ENCODE peak calls at places on chromosomes 2 and 18, in seven cellular contexts. R, H, Q, U, G, K and V are unnamed samples.

GRCh38 chr2:8389373-8390108 is 292.3 kb upstream of the ID2 start:
- DNase-seq in R (no peak), H (no peak), Q (no peak), U (no peak), G (no peak), K (no peak), V (no peak)

GRCh38 chr2:191352536-191352935 is 107.3 kb downstream of the MYO1B start:
- DNase-seq in R (no peak), H (no peak), Q (no peak), U (no peak), G (no peak), K (no peak), V (peak)

GRCh38 chr2:162244559-162245031 is 1.4 kb upstream of the FAP start:
- DNase-seq in R (no peak), H (no peak), Q (no peak), U (no peak), G (no peak), K (no peak), V (peak)

GRCh38 chr2:228768818-228769217 is 502.3 kb downstream of the PID1 start:
- DNase-seq in R (no peak), H (no peak), Q (no peak), U (no peak), G (no peak), K (no peak), V (peak)

GRCh38 chr2:229627728-229628127 is 86.6 kb downstream of the DNER start:
- DNase-seq in R (no peak), H (no peak), Q (no peak), U (no peak), G (no peak), K (no peak), V (no peak)

GRCh38 chr2:111702119-111702808 is 181.7 kb downstream of the ANAPC1 start:
- DNase-seq in R (peak), H (no peak), Q (no peak), U (peak), G (peak), K (no peak), V (peak)

GRCh38 chr2:18976112-18976961 is 382.1 kb downstream of the OSR1 start:
- DNase-seq in R (no peak), H (no peak), Q (no peak), U (no peak), G (no peak), K (no peak), V (no peak)

GRCh38 chr2:172021074-172021931 is 21.6 kb downstream of the METAP1D start:
- DNase-seq in R (peak), H (no peak), Q (no peak), U (no peak), G (no peak), K (no peak), V (no peak)

GRCh38 chr2:237434916-237435315 is 21.0 kb upstream of the COL6A3 start:
- DNase-seq in R (no peak), H (no peak), Q (no peak), U (no peak), G (no peak), K (no peak), V (no peak)

GRCh38 chr2:186887107-186888090 is 38.4 kb upstream of the ZSWIM2 start:
- DNase-seq in R (peak), H (no peak), Q (peak), U (no peak), G (no peak), K (no peak), V (no peak)

GRCh38 chr2:186884585-186884984 is 35.6 kb upstream of the ZSWIM2 start:
- DNase-seq in R (no peak), H (no peak), Q (no peak), U (no peak), G (no peak), K (no peak), V (no peak)

GRCh38 chr2:186882511-186883071 is 33.6 kb upstream of the ZSWIM2 start:
- DNase-seq in R (no peak), H (no peak), Q (no peak), U (no peak), G (no peak), K (no peak), V (no peak)

GRCh38 chr2:186881644-186882043 is 32.7 kb upstream of the ZSWIM2 start:
- DNase-seq in R (no peak), H (no peak), Q (no peak), U (no peak), G (no peak), K (no peak), V (no peak)

DNA sequence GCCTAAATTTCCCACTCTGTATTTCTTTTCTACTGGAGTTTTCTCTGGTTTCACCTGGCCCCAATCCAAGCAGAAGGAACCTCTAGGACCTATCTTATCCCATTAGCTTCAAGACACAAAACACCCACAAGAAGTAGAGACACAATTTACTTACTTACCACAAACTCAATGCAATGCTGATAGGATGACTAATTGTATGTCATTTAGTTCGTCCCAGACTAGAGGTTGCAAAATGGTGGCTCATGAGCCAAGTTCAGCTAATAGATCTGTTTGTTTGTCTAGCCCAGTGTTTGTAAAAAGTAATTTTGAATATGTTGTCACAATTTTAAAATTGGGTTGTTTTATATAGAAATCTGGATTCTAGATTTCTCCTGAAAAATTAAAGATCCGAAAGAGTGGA is 34.7 kb upstream of the ZSWIM2 start:
- DNase-seq in R (no peak), H (no peak), Q (no peak), U (no peak), G (no peak), K (no peak), V (no peak)
- TF ChIP-seq POLR2A in R (no peak), H (no peak), Q (no peak), U (no peak), G (no peak), K (no peak), V (no peak)

GRCh38 chr2:84904151-84904550 is 1.3 kb upstream of the TMSB10 start:
- DNase-seq in R (no peak), H (no peak), Q (no peak), U (no peak), G (no peak), K (no peak), V (no peak)

GRCh38 chr2:84906108-84906899 is 848 bp downstream of the TMSB10 start:
- DNase-seq in R (peak), H (no peak), Q (no peak), U (no peak), G (peak), K (no peak), V (no peak)

GRCh38 chr2:84905181-84906107 is at the start of gene TMSB10:
- DNase-seq in R (peak), H (no peak), Q (no peak), U (peak), G (peak), K (peak), V (peak)

GRCh38 chr2:84902526-84902925 is 2.9 kb upstream of the TMSB10 start:
- DNase-seq in R (no peak), H (no peak), Q (no peak), U (no peak), G (no peak), K (no peak), V (no peak)

GRCh38 chr2:84904717-84905174 is 710 bp upstream of the TMSB10 start:
- DNase-seq in R (peak), H (no peak), Q (no peak), U (no peak), G (peak), K (peak), V (no peak)
- TF ChIP-seq POLR2A in R (peak), H (peak), Q (no peak), U (no peak), G (no peak), K (peak), V (peak)

DNA sequence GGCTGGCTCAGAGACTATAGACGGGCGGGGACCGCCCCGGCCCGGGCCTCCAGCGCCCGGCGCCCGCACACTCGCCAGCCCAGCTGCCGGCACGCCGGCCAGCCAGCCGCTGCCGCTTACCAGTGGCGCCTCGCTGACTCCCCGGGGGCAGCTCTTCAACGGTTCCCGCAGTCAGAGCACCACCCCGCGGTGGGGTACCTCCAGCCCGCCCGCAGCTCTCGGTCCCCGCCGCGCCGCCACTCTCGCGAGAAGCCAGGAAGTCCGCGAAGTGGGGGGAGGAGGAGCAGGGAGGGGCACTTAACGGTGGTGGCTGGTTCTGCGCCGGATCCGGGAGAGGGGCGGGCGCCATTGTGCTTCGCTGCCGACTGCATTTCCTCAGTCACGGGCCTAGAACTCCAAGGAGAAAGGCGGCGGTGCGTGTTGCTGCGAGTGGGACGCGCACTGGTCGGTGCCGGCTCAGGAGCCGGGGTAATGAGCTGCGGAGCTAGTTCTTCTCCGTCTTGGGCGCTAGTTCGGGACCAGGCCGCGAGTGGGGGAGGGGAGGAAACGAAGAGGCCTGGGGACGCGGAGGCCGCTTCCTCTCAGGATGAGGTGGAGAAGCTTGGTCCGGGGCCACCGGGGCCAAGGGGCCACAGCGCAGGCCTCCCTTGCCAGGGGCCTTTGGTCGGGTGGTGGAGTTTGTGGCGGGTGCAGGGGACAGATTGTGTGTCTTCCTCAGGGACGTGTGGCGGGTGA is at the start of gene MARCHF7:
- DNase-seq in R (peak), H (no peak), Q (peak), U (peak), G (peak), K (peak), V (peak)
- TF ChIP-seq POLR2A in R (peak), H (peak), Q (peak), U (peak), G (peak), K (peak), V (peak)

GRCh38 chr2:176105078-176105726 is 1.9 kb upstream of the HOXD11 start:
- DNase-seq in R (no peak), H (no peak), Q (no peak), U (no peak), G (no peak), K (no peak), V (peak)

GRCh38 chr2:176105727-176106635 is 1.1 kb upstream of the HOXD11 start:
- DNase-seq in R (no peak), H (no peak), Q (no peak), U (no peak), G (no peak), K (no peak), V (no peak)

GRCh38 chr2:176107731-176108181 is 676 bp downstream of the HOXD11 start:
- DNase-seq in R (no peak), H (no peak), Q (no peak), U (no peak), G (no peak), K (peak), V (no peak)

GRCh38 chr2:176104338-176105077 is 2.6 kb upstream of the HOXD11 start:
- DNase-seq in R (no peak), H (no peak), Q (no peak), U (no peak), G (peak), K (no peak), V (peak)

DNA sequence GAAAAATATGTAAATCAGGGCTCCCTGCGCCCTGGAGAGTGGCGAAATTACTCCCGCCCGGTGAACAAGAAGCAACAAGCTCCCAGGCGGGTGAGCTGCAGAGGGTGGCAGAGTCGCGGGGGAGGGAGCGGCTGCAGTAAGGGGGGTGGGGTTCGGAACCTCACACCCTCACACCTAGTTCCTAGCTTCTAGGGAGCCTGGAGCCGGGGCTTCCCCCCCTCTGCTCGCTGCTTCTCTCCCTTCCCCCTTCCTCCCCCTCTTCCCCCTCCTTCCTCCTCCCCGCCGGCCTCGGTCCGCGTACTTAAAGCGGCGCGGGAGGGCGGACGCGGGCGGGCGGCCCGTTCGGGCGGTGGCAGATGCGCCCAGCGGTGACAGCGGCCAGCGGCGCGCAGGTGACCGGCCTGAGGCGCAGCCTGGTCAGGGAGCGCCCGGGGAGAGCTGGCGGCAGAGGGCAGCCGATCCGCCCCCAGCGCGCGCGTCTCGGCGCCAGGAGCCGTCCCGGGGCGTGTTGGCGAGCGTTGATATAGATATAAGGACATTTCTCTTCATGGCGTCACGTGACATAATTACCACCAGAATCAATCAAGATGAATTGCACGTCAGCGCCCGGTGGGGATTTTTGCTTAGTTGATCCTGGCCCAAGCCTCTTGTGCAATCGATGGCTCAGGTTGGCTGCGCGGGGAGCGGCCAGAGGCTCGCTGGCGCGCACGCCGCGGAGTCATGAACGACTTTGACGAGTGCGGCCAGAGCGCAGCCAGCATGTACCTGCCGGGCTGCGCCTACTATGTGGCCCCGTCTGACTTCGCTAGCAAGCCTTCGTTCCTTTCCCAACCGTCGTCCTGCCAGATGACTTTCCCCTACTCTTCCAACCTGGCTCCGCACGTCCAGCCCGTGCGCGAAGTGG is at the start of gene HOXD11:
- DNase-seq in R (peak), H (no peak), Q (no peak), U (no peak), G (no peak), K (peak), V (peak)
- TF ChIP-seq POLR2A in R (no peak), H (no peak), Q (no peak), U (no peak), G (no peak), K (peak), V (no peak)

GRCh38 chr2:240588006-240588655 is 1.6 kb downstream of the CAPN10 start:
- DNase-seq in R (peak), H (no peak), Q (no peak), U (no peak), G (no peak), K (no peak), V (no peak)

GRCh38 chr2:240586198-240586918 is at the start of gene CAPN10:
- DNase-seq in R (peak), H (no peak), Q (peak), U (peak), G (peak), K (peak), V (peak)

GRCh38 chr2:240588669-240589068 is 2.1 kb downstream of the CAPN10 start:
- DNase-seq in R (no peak), H (no peak), Q (no peak), U (no peak), G (no peak), K (no peak), V (no peak)

GRCh38 chr2:240585681-240586197 is 795 bp upstream of the CAPN10 start:
- DNase-seq in R (no peak), H (no peak), Q (no peak), U (no peak), G (no peak), K (no peak), V (no peak)

GRCh38 chr2:240586919-240587800 is 626 bp downstream of the CAPN10 start:
- DNase-seq in R (peak), H (no peak), Q (no peak), U (no peak), G (no peak), K (no peak), V (peak)
- TF ChIP-seq POLR2A in R (no peak), H (no peak), Q (peak), U (no peak), G (no peak), K (no peak), V (no peak)

DNA sequence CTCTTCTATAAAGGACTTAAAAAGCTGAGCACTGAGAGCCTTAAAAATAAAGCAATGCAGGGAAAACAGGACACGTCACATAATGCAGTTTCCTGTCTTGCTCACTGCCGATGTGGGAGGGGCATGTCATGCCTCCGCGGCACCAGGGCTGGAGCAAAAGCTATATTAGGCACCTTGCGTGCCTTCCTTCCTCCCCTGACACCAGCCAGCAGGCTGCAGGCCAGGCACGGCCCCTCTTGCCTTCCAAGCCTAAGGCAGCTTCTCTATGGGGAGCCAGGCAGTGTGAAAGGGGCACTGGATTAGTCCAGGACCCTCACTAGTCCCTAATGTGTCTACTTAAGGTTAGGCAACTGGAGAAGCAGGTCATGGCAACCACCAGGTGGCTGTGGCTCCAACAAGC is 26.3 kb downstream of the MRPL35 start:
- DNase-seq in R (no peak), H (no peak), Q (peak), U (peak), G (no peak), K (no peak), V (no peak)
- TF ChIP-seq POLR2A in R (no peak), H (no peak), Q (peak), U (no peak), G (no peak), K (no peak), V (no peak)

GRCh38 chr18:9877655-9878014 is 8.1 kb upstream of the TXNDC2 start:
- DNase-seq in R (no peak), H (no peak), Q (no peak), U (no peak), G (no peak), K (no peak), V (no peak)

GRCh38 chr18:9876523-9876866 is 9.3 kb upstream of the TXNDC2 start:
- DNase-seq in R (no peak), H (no peak), Q (no peak), U (no peak), G (no peak), K (no peak), V (no peak)

GRCh38 chr18:9878783-9879242 is 7.0 kb upstream of the TXNDC2 start:
- DNase-seq in R (no peak), H (no peak), Q (no peak), U (no peak), G (no peak), K (no peak), V (no peak)

GRCh38 chr18:9878095-9878494 is 7.7 kb upstream of the TXNDC2 start:
- DNase-seq in R (no peak), H (no peak), Q (no peak), U (no peak), G (no peak), K (no peak), V (no peak)

DNA sequence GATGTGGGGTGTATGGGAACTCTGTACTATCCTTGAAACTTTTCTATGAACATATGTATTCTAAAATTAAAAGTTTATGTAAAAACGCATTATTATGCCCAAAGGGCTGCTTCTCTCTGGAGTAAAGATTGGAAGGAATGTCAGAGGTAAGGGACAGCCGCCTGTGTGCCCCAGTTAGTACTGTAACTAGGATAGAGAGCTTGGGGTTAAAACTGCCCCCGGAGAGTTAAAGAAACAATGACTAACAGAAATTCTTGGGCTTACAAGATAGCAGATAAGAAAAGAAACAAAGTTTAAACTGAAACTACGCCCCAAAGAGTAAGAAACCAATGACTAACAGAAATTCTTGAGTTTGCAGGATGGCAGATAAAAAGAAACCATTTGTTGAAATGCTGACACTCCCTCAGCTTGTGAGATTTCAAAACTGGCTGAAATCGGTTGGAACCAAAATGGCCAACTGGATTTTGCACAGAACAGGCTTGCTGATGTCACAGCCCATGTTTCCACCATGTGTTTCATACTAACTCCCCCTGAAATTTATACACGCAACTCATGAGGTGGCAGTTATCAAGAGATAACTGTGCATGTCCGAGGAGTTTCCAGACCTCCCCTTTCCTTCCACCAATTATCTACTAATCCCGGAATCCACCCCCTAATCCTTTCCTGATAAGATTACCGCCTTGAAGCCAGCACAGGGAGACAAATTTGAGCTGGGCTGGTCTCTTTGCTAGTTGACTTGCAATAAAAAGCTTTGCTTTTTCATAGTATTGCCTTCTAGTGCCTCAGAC is 8.7 kb upstream of the TXNDC2 start:
- DNase-seq in R (peak), H (no peak), Q (no peak), U (no peak), G (peak), K (no peak), V (peak)
- TF ChIP-seq POLR2A in R (no peak), H (no peak), Q (no peak), U (no peak), G (no peak), K (no peak), V (no peak)